ENCODE peak calls at places on chromosomes 2 and 18, in six cellular contexts. One of them, this sample, is unnamed.

GRCh38 chr2:84652430-84652829 is 136.1 kb downstream of the DNAH6 start:
- DNase-seq in cardiac muscle cell: no peak
- DNase-seq in SK-N-SH: no peak
- DNase-seq in astrocyte: no peak
- DNase-seq in GM23248: no peak
- DNase-seq in ovary: no peak
- DNase-seq in this sample: no peak

GRCh38 chr2:100761365-100761764 is 58.6 kb upstream of the NPAS2 start:
- DNase-seq in ovary: no peak
- DNase-seq in astrocyte: no peak
- DNase-seq in GM23248: no peak
- DNase-seq in SK-N-SH: no peak
- DNase-seq in cardiac muscle cell: no peak
- DNase-seq in this sample: no peak

GRCh38 chr2:234463626-234464290 is 33.1 kb downstream of the ARL4C start:
- DNase-seq in cardiac muscle cell: no peak
- DNase-seq in ovary: no peak
- DNase-seq in GM23248: no peak
- DNase-seq in astrocyte: no peak
- DNase-seq in SK-N-SH: peak; percentile 73
- DNase-seq in this sample: no peak

GRCh38 chr18:75115514-75115913 is 93.4 kb downstream of the PTGR3 start:
- DNase-seq in astrocyte: no peak
- DNase-seq in ovary: no peak
- DNase-seq in GM23248: no peak
- DNase-seq in cardiac muscle cell: no peak
- DNase-seq in SK-N-SH: no peak
- DNase-seq in this sample: no peak

GRCh38 chr18:36589857-36590543 is 238.8 kb downstream of the TPGS2 start:
- DNase-seq in cardiac muscle cell: no peak
- DNase-seq in ovary: no peak
- DNase-seq in GM23248: peak; percentile 66
- DNase-seq in SK-N-SH: no peak
- DNase-seq in astrocyte: peak; percentile 74
- DNase-seq in this sample: no peak

GRCh38 chr18:44541781-44542180 is 138.9 kb upstream of the SETBP1 start:
- DNase-seq in SK-N-SH: no peak
- DNase-seq in cardiac muscle cell: no peak
- DNase-seq in GM23248: no peak
- DNase-seq in ovary: no peak
- DNase-seq in astrocyte: no peak
- DNase-seq in this sample: no peak

GRCh38 chr2:3523551-3524041 is 4.3 kb upstream of the ADI1 start:
- DNase-seq in SK-N-SH: peak; percentile 31
- DNase-seq in ovary: no peak
- DNase-seq in astrocyte: peak; percentile 61
- DNase-seq in GM23248: peak; percentile 64
- DNase-seq in cardiac muscle cell: no peak
- DNase-seq in this sample: no peak

GRCh38 chr2:11336189-11336588 is 8.2 kb downstream of the ROCK2 start:
- DNase-seq in SK-N-SH: no peak
- DNase-seq in ovary: no peak
- DNase-seq in cardiac muscle cell: no peak
- DNase-seq in GM23248: no peak
- DNase-seq in astrocyte: no peak
- DNase-seq in this sample: no peak

GRCh38 chr2:75565523-75566449 is 5.0 kb upstream of the EVA1A start:
- DNase-seq in cardiac muscle cell: no peak
- DNase-seq in GM23248: peak; percentile 85
- DNase-seq in astrocyte: no peak
- DNase-seq in ovary: no peak
- DNase-seq in SK-N-SH: peak; percentile 20
- DNase-seq in this sample: peak; percentile 43

GRCh38 chr18:67980241-67980640 is 463.7 kb upstream of the DSEL start:
- DNase-seq in SK-N-SH: no peak
- DNase-seq in cardiac muscle cell: no peak
- DNase-seq in GM23248: no peak
- DNase-seq in astrocyte: no peak
- DNase-seq in ovary: no peak
- DNase-seq in this sample: peak; percentile 85

GRCh38 chr2:45190481-45190880 is 181.2 kb upstream of the SIX2 start:
- DNase-seq in cardiac muscle cell: no peak
- DNase-seq in astrocyte: peak; percentile 48
- DNase-seq in SK-N-SH: peak; percentile 28
- DNase-seq in ovary: no peak
- DNase-seq in GM23248: peak; percentile 78
- DNase-seq in this sample: no peak

GRCh38 chr18:35407871-35408481 is 30.8 kb upstream of the ZNF396 start:
- DNase-seq in SK-N-SH: peak; percentile 62
- DNase-seq in GM23248: peak; percentile 82
- DNase-seq in astrocyte: peak; percentile 40
- DNase-seq in ovary: peak; percentile 28
- DNase-seq in cardiac muscle cell: peak; percentile 79
- DNase-seq in this sample: peak; percentile 80

GRCh38 chr18:69588301-69588700 is 187.6 kb downstream of the DOK6 start:
- DNase-seq in astrocyte: no peak
- DNase-seq in ovary: no peak
- DNase-seq in SK-N-SH: no peak
- DNase-seq in cardiac muscle cell: no peak
- DNase-seq in GM23248: peak; percentile 2
- DNase-seq in this sample: peak; percentile 33

GRCh38 chr2:88711331-88711730 is 19.9 kb downstream of the RPIA start:
- DNase-seq in SK-N-SH: no peak
- DNase-seq in ovary: no peak
- DNase-seq in GM23248: no peak
- DNase-seq in astrocyte: no peak
- DNase-seq in cardiac muscle cell: no peak
- DNase-seq in this sample: no peak

DNA sequence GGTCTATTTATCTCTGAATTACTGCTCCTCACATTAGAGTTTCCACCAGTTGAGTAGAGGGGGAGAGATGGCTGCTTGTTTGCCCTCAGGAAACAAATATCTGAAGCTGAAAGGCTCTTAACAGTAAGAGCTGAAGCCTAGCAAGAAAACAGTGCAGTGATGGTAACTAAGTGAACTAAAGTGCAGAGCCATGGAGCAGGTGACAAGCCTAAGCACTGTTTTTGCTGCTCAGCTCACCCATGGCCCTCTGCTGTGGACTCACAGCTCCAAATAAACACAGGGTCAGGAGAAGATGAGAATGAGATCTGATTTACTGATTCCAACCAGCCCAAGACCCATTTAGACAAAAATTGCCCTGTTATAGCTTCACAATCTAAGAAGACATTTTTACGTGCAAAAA is 118.4 kb downstream of the ETAA1 start:
- DNase-seq in SK-N-SH: no peak
- DNase-seq in astrocyte: no peak
- DNase-seq in GM23248: no peak
- DNase-seq in cardiac muscle cell: peak; percentile 2
- DNase-seq in ovary: no peak
- DNase-seq in this sample: no peak
- H3K27ac ChIP-seq in SK-N-SH: no peak overlapping the region
- H3K27ac ChIP-seq in astrocyte: no peak overlapping the region
- H3K27ac ChIP-seq in GM23248: no peak overlapping the region
- H3K27ac ChIP-seq in cardiac muscle cell: no peak overlapping the region
- H3K27ac ChIP-seq in ovary: no peak overlapping the region
- H3K27ac ChIP-seq in this sample: no peak overlapping the region

GRCh38 chr18:55585586-55586521 is 2.1 kb downstream of the TCF4 start:
- DNase-seq in GM23248: peak; percentile 49
- DNase-seq in SK-N-SH: no peak
- DNase-seq in astrocyte: peak; percentile 60
- DNase-seq in ovary: peak; percentile 22
- DNase-seq in cardiac muscle cell: no peak
- DNase-seq in this sample: peak; percentile 17
- H3K27ac ChIP-seq in GM23248: peak overlapping the region; percentile 88
- H3K27ac ChIP-seq in SK-N-SH: peak overlapping the region; percentile 75
- H3K27ac ChIP-seq in astrocyte: peak overlapping the region; percentile 79
- H3K27ac ChIP-seq in ovary: no peak overlapping the region
- H3K27ac ChIP-seq in cardiac muscle cell: no peak overlapping the region
- H3K27ac ChIP-seq in this sample: peak overlapping the region; percentile 12

GRCh38 chr2:31122133-31122532 is 16.1 kb downstream of the GALNT14 start:
- DNase-seq in SK-N-SH: no peak
- DNase-seq in ovary: no peak
- DNase-seq in GM23248: no peak
- DNase-seq in cardiac muscle cell: no peak
- DNase-seq in astrocyte: no peak
- DNase-seq in this sample: no peak
- H3K27ac ChIP-seq in SK-N-SH: no peak overlapping the region
- H3K27ac ChIP-seq in ovary: no peak overlapping the region
- H3K27ac ChIP-seq in GM23248: no peak overlapping the region
- H3K27ac ChIP-seq in cardiac muscle cell: no peak overlapping the region
- H3K27ac ChIP-seq in astrocyte: no peak overlapping the region
- H3K27ac ChIP-seq in this sample: no peak overlapping the region

DNA sequence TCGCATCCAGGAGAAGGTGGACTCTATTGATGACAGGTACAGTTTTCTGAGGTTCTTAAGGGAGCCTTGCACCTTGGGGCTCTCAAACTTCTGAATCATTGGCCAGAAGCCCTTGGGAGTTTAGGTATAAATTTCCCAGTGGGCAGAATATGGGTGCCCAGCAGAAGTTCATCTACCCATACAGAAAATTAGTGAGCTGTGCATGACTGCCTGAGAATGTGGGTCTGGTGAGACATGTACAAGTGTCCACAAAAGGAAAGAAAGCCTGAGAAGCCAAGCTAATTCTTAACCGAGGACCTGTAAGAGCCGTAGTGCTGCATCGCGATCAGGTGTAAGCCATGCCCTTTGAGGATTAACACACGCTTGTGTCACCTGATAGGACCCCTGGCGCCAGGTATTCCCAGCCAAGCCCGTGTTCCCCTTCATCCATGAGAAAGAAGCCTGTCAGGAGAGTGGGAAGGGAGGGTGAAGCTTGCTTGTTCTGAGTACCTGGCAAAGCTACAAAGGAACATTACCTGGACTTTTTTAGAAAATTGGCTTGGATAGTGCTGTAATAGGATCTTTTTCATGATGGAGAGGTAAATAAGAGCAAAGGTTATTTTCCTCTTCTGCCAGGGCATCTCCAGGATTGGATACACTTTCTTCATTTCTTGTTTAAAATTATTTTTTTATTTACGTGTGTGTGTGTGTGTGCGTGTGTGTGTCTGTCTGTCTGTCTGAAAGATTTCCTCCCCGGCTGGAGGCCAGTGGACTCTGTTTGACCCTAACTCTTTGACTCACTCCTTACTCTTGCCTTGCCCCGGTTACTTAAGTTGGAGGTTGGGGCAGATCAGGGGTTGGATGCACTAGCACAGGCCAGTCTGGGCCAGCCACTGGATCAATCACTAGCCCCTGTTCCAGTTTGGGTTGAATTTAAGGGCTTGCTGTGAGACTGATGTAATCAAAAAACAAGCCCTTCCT is 90.4 kb upstream of the EML6 start:
- DNase-seq in astrocyte: peak; percentile 85
- DNase-seq in GM23248: peak; percentile 69
- DNase-seq in cardiac muscle cell: no peak
- DNase-seq in SK-N-SH: no peak
- DNase-seq in ovary: no peak
- DNase-seq in this sample: no peak
- H3K27ac ChIP-seq in astrocyte: peak overlapping the region; percentile 87
- H3K27ac ChIP-seq in GM23248: peak overlapping the region; percentile 72
- H3K27ac ChIP-seq in cardiac muscle cell: peak overlapping the region; percentile 21
- H3K27ac ChIP-seq in SK-N-SH: peak overlapping the region; percentile 82
- H3K27ac ChIP-seq in ovary: no peak overlapping the region
- H3K27ac ChIP-seq in this sample: peak overlapping the region; percentile 68

GRCh38 chr2:54570925-54571694 is 115.0 kb downstream of the SPTBN1 start:
- DNase-seq in GM23248: peak; percentile 92
- DNase-seq in SK-N-SH: peak; percentile 38
- DNase-seq in astrocyte: peak; percentile 98
- DNase-seq in cardiac muscle cell: peak; percentile 61
- DNase-seq in ovary: peak; percentile 42
- DNase-seq in this sample: no peak
- H3K27ac ChIP-seq in GM23248: peak overlapping the region; percentile 95
- H3K27ac ChIP-seq in SK-N-SH: peak overlapping the region; percentile 87
- H3K27ac ChIP-seq in astrocyte: peak overlapping the region; percentile 99
- H3K27ac ChIP-seq in cardiac muscle cell: peak overlapping the region; percentile 82
- H3K27ac ChIP-seq in ovary: no peak overlapping the region
- H3K27ac ChIP-seq in this sample: peak overlapping the region; percentile 3

DNA sequence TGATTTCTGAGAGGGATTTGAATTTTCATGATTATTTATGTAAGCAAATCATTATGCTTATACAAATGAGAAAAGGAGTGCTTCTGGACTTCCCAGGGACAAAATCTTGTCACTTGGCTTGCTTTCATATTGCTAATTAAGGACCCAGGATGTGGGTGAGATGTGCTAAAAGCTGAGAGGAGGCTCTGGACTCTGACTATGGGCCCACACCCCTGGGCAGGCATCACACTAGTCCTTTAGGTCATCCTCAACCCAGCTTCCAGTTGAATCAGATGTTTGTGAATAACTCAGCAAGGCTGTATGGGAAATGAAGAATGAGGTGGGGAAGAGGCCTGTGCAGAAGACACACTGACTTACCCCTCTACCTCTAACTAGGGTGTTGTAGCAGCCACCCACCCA is 11.9 kb downstream of the IL1B start:
- DNase-seq in SK-N-SH: no peak
- DNase-seq in ovary: no peak
- DNase-seq in GM23248: peak; percentile 47
- DNase-seq in astrocyte: no peak
- DNase-seq in cardiac muscle cell: no peak
- DNase-seq in this sample: no peak
- H3K27ac ChIP-seq in SK-N-SH: no peak overlapping the region
- H3K27ac ChIP-seq in ovary: no peak overlapping the region
- H3K27ac ChIP-seq in GM23248: peak overlapping the region; percentile 18
- H3K27ac ChIP-seq in astrocyte: no peak overlapping the region
- H3K27ac ChIP-seq in cardiac muscle cell: no peak overlapping the region
- H3K27ac ChIP-seq in this sample: no peak overlapping the region

GRCh38 chr2:39741871-39742270 is 37.2 kb downstream of the THUMPD2 start:
- DNase-seq in GM23248: peak; percentile 24
- DNase-seq in astrocyte: no peak
- DNase-seq in SK-N-SH: no peak
- DNase-seq in ovary: no peak
- DNase-seq in cardiac muscle cell: no peak
- DNase-seq in this sample: no peak
- H3K27ac ChIP-seq in GM23248: no peak overlapping the region
- H3K27ac ChIP-seq in astrocyte: no peak overlapping the region
- H3K27ac ChIP-seq in SK-N-SH: no peak overlapping the region
- H3K27ac ChIP-seq in ovary: no peak overlapping the region
- H3K27ac ChIP-seq in cardiac muscle cell: no peak overlapping the region
- H3K27ac ChIP-seq in this sample: no peak overlapping the region

GRCh38 chr2:241794250-241794823 is 14.7 kb upstream of the NEU4 start:
- DNase-seq in cardiac muscle cell: no peak
- DNase-seq in ovary: no peak
- DNase-seq in SK-N-SH: no peak
- DNase-seq in GM23248: no peak
- DNase-seq in astrocyte: no peak
- DNase-seq in this sample: no peak

GRCh38 chr2:241793385-241793784 is 15.6 kb upstream of the NEU4 start:
- DNase-seq in cardiac muscle cell: no peak
- DNase-seq in GM23248: no peak
- DNase-seq in SK-N-SH: no peak
- DNase-seq in astrocyte: no peak
- DNase-seq in ovary: no peak
- DNase-seq in this sample: no peak

GRCh38 chr2:241788135-241788534 is 11.5 kb downstream of the GAL3ST2 start:
- DNase-seq in SK-N-SH: no peak
- DNase-seq in cardiac muscle cell: no peak
- DNase-seq in astrocyte: no peak
- DNase-seq in ovary: no peak
- DNase-seq in GM23248: no peak
- DNase-seq in this sample: no peak

DNA sequence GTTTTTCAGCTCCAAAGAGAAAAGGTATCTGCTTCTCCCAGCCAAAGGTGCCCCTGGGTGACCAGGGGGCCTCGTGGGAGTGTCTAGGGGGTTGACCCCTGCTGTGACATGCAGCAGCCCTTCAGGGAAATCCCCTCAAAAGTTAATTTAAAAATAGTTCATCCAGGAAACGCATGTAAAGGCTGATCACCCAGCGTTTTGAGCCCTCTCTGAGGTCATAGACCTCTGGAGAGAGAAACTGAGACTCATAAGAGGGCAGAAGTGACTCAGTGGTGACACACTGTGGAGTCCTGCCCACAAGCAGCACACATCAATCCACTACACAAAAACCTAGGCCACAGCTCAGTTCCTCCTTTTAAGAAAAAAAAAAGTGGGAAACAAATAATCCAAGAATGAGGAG is 11.9 kb downstream of the GAL3ST2 start:
- DNase-seq in cardiac muscle cell: no peak
- DNase-seq in SK-N-SH: no peak
- DNase-seq in GM23248: peak; percentile 26
- DNase-seq in ovary: no peak
- DNase-seq in astrocyte: no peak
- DNase-seq in this sample: no peak
- H3K27ac ChIP-seq in cardiac muscle cell: no peak overlapping the region
- H3K27ac ChIP-seq in SK-N-SH: no peak overlapping the region
- H3K27ac ChIP-seq in GM23248: no peak overlapping the region
- H3K27ac ChIP-seq in ovary: no peak overlapping the region
- H3K27ac ChIP-seq in astrocyte: no peak overlapping the region
- H3K27ac ChIP-seq in this sample: no peak overlapping the region